ENCODE peak calls at places on chromosomes 6 and 20, in eight cellular contexts. T is CD4-positive, alpha-beta T cell; C is colonic mucosa; O is NCI-H524; X is fibroblast of gingiva; J is adrenal gland; Z is HTR-8/SVneo; A is frontal cortex. P is an unnamed sample.
A peak's percentile ranks its signal among the peaks of the same experiment; 100 is the strongest.

GRCh38 chr6:92910636-92911035 is 508.7 kb downstream of the EPHA7 start:
- DNase-seq in X (no peak), A (no peak), C (no peak), J (no peak), O (no peak), T (no peak), Z (no peak), P (no peak)

GRCh38 chr6:157764346-157765068 is 58.5 kb upstream of the SNX9 start:
- DNase-seq in A (no peak), X (peak; percentile 100), J (peak; percentile 92), O (no peak), Z (peak; percentile 84), T (peak; percentile 79), C (peak; percentile 87), P (no peak)

GRCh38 chr20:49100934-49101333 is 54.8 kb downstream of the CSE1L start:
- DNase-seq in Z (no peak), X (no peak), A (no peak), C (no peak), O (no peak), T (no peak), J (no peak), P (no peak)

GRCh38 chr6:106637718-106638341 is 8.5 kb downstream of the QRSL1 start:
- DNase-seq in C (no peak), A (no peak), J (no peak), O (no peak), T (no peak), Z (no peak), X (no peak), P (no peak)

GRCh38 chr6:72720464-72720863 is 98.6 kb downstream of the KCNQ5 start:
- DNase-seq in X (no peak), Z (peak; percentile 6), J (no peak), A (no peak), T (no peak), O (no peak), C (no peak), P (no peak)

GRCh38 chr20:49824206-49824605 is 11.6 kb downstream of the SLC9A8 start:
- DNase-seq in J (no peak), A (no peak), T (no peak), Z (no peak), C (no peak), O (no peak), X (no peak), P (no peak)

GRCh38 chr20:16368645-16369292 is 204.5 kb downstream of the KIF16B start:
- DNase-seq in C (no peak), A (no peak), O (no peak), X (peak; percentile 58), J (no peak), T (no peak), Z (no peak), P (no peak)

GRCh38 chr20:35360033-35360432 is 51.7 kb downstream of the UQCC1 start:
- DNase-seq in Z (no peak), X (no peak), J (no peak), O (no peak), A (no peak), T (no peak), C (no peak), P (no peak)

GRCh38 chr20:59821201-59821600 is 112.2 kb downstream of the SYCP2 start:
- DNase-seq in X (no peak), A (no peak), Z (no peak), J (peak; percentile 31), T (no peak), O (no peak), C (peak; percentile 9), P (no peak)